ENCODE peak calls at places on chromosomes 3 and 15, in six cellular contexts. I is cardiac muscle cell, F is IMR-90, S is PC-3, J is WERI-Rb-1, R is trophoblast cell. X is an unnamed sample.

GRCh38 chr3:131174752-131175151 is 148.1 kb downstream of the NEK11 start:
- DNase-seq in I (peak), F (no peak), S (peak), J (no peak), R (peak), X (no peak)

GRCh38 chr15:98518823-98519561 is 129.3 kb upstream of the IGF1R start:
- DNase-seq in I (peak), F (peak), S (peak), J (peak), R (peak), X (no peak)

GRCh38 chr3:43522702-43523362 is 99.0 kb downstream of the ANO10 start:
- DNase-seq in I (peak), F (peak), S (peak), J (no peak), R (no peak), X (no peak)

GRCh38 chr3:134073583-134073945 is 43.8 kb upstream of the SLCO2A1 start:
- DNase-seq in I (no peak), F (no peak), S (no peak), J (no peak), R (no peak), X (no peak)

GRCh38 chr3:56862352-56863062 is 60.8 kb upstream of the ARHGEF3 start:
- DNase-seq in I (peak), F (peak), S (peak), J (no peak), R (no peak), X (peak)

GRCh38 chr15:45326280-45326679 is 52.1 kb downstream of the GATM start:
- DNase-seq in I (no peak), F (no peak), S (no peak), J (no peak), R (no peak), X (no peak)

GRCh38 chr3:102972350-102972749 is 537.5 kb downstream of the ZPLD1 start:
- DNase-seq in I (no peak), F (no peak), S (no peak), J (no peak), R (no peak), X (no peak)

GRCh38 chr15:63610209-63610841 is 13.1 kb downstream of the FBXL22 start:
- DNase-seq in I (peak), F (peak), S (peak), J (peak), R (peak), X (no peak)

GRCh38 chr3:174756200-174756829 is 102.8 kb upstream of the NAALADL2 start:
- DNase-seq in I (no peak), F (no peak), S (no peak), J (no peak), R (no peak), X (no peak)

GRCh38 chr15:74497584-74497983 is 36.6 kb upstream of the UBL7 start:
- DNase-seq in I (no peak), F (no peak), S (peak), J (no peak), R (peak), X (no peak)

GRCh38 chr3:16828815-16829214 is 55.9 kb upstream of the PLCL2 start:
- DNase-seq in I (peak), F (peak), S (peak), J (peak), R (peak), X (no peak)

GRCh38 chr3:99171815-99172214 is 270.3 kb upstream of the DCBLD2 start:
- DNase-seq in I (no peak), F (no peak), S (no peak), J (no peak), R (no peak), X (no peak)

GRCh38 chr3:177781686-177782161 is 584.4 kb upstream of the TBL1XR1 start:
- DNase-seq in I (peak), F (peak), S (no peak), J (no peak), R (no peak), X (peak)

GRCh38 chr15:40464595-40465185 is 6.1 kb upstream of the CHST14 start:
- DNase-seq in I (no peak), F (no peak), S (no peak), J (no peak), R (no peak), X (no peak)

GRCh38 chr3:177473903-177474302 is 276.6 kb upstream of the TBL1XR1 start:
- DNase-seq in I (no peak), F (no peak), S (no peak), J (no peak), R (no peak), X (no peak)

GRCh38 chr3:112321867-112322652 is 10.9 kb upstream of the CD200 start:
- DNase-seq in I (no peak), F (no peak), S (no peak), J (no peak), R (peak), X (no peak)

GRCh38 chr15:42150246-42150970 is 6.0 kb downstream of the PLA2G4F start:
- DNase-seq in I (no peak), F (no peak), S (no peak), J (no peak), R (no peak), X (peak)

GRCh38 chr3:111210003-111210699 is 138.5 kb downstream of the NECTIN3 start:
- DNase-seq in I (no peak), F (peak), S (peak), J (no peak), R (peak), X (no peak)

GRCh38 chr15:53962646-53963561 is 15.3 kb upstream of the UNC13C start:
- DNase-seq in I (peak), F (no peak), S (peak), J (peak), R (peak), X (no peak)

GRCh38 chr3:183275418-183275817 is 22.4 kb downstream of the B3GNT5 start:
- DNase-seq in I (peak), F (peak), S (peak), J (no peak), R (peak), X (no peak)

GRCh38 chr15:52256366-52256765 is 39.2 kb downstream of the MYO5C start:
- DNase-seq in I (peak), F (peak), S (peak), J (peak), R (peak), X (peak)

GRCh38 chr15:52255935-52256334 is 39.7 kb downstream of the MYO5C start:
- DNase-seq in I (no peak), F (no peak), S (no peak), J (peak), R (no peak), X (no peak)

GRCh38 chr15:52252781-52253180 is 42.8 kb downstream of the MYO5C start:
- DNase-seq in I (peak), F (peak), S (peak), J (no peak), R (peak), X (no peak)

GRCh38 chr15:52255008-52255407 is 40.6 kb downstream of the MYO5C start:
- DNase-seq in I (peak), F (peak), S (peak), J (no peak), R (no peak), X (no peak)

DNA sequence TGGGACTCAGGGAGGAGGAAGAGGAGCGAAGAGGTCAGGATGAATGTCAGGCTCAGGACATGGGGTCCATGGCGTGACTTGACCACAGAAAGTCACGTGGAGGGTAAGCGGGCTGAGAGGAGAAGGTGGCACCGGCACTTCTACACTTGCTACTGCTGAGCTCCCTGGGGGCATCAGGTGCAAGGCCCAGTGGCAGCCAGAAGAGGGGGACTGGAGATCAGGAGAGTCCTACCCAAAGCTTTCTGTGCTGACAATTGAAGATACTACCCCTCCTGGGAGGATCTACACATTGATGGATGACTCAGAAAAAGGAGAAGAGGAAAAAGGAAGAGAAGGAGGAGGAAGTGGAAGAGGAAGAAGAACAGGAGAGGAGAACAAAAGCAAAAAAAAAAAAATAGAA is 41.3 kb downstream of the MYO5C start:
- DNase-seq in I (no peak), F (no peak), S (peak), J (peak), R (no peak), X (no peak)
- H3K4me3 ChIP-seq in I (no peak), F (no peak), S (no peak), J (no peak), R (no peak), X (no peak)

DNA sequence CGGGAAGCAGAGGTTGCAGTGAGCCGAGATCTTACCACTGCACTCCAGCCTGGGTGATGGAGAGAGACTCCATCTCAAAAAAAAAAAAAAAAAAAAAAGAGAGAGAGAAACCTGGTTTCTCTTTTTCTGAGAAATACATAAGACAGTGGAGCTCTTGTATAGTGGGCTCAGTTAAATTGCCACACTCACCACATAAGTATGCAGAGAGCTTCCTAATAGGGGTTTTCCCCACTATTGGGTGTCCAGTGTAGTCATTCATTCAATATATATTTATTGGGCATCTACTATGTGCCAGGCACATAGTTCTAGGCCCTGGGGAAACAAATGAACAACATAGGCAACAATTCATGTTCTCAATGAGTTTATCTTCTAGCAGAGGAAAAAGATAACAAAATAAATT is 48.9 kb upstream of the FMN1 start:
- DNase-seq in I (no peak), F (peak), S (peak), J (no peak), R (peak), X (no peak)
- H3K27ac ChIP-seq in I (no peak), F (no peak), S (peak), J (no peak), R (peak), X (no peak)

GRCh38 chr15:57686657-57687056 is 19.9 kb upstream of the POLR2M start:
- DNase-seq in I (peak), F (no peak), S (no peak), J (no peak), R (no peak), X (no peak)
- H3K4me3 ChIP-seq in I (no peak), F (no peak), S (no peak), J (no peak), R (no peak), X (peak)

GRCh38 chr15:96332854-96333193 is 2.3 kb downstream of the NR2F2 start:
- DNase-seq in I (peak), F (no peak), S (peak), J (no peak), R (no peak), X (no peak)

GRCh38 chr15:96331942-96332853 is 1.7 kb downstream of the NR2F2 start:
- DNase-seq in I (peak), F (no peak), S (peak), J (no peak), R (peak), X (peak)

GRCh38 chr15:96334017-96334704 is 3.7 kb downstream of the NR2F2 start:
- DNase-seq in I (no peak), F (no peak), S (peak), J (no peak), R (no peak), X (peak)

GRCh38 chr15:96334705-96335428 is 4.4 kb downstream of the NR2F2 start:
- DNase-seq in I (no peak), F (no peak), S (peak), J (no peak), R (no peak), X (no peak)

GRCh38 chr15:96333194-96334016 is 2.9 kb downstream of the NR2F2 start:
- DNase-seq in I (peak), F (no peak), S (peak), J (no peak), R (peak), X (peak)
- H3K27ac ChIP-seq in I (no peak), F (peak), S (peak), J (no peak), R (peak), X (peak)

DNA sequence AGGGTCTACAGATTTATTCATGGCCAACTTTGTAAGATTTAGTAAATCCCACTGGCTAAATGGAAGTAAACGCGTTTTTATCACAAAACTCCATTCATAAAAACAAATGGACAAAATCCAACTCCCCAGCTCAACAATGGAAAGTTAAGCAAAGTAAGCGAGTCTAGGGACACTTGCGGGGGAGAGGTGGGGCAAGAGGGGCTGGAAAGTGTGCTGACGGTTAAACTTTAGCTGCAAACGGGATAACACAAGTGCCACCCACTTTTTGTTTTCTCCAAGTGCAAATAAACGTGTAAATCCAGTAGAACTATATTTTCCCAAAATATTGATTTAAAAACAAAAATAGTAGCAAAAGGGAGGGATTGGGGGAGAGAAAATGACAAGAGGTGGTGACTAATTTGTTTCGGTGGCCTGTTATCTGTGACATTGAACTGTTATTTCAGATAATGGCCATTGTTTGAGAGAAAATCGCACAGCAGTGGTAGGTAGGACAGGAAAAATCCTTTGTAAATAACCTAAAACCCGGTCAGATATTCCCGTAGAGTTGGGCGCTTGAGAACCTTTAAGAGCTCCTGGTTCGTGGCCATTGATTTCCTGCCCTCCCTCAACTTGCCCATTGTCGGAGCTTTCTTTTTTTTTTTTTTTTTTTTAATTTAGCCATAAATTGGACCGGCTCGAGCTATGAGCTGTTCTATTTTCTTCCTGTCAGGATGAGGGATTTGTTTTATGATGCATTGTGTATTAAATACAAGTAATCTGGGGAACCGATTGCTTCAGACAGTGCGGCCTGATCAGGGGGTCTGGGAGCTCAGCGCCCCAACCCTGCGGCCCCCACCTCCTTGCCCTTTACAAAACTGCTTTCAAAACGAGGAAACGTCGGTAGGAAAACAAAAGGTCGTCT is 514.8 kb downstream of the MECOM start:
- DNase-seq in I (peak), F (no peak), S (peak), J (no peak), R (no peak), X (no peak)
- H3K4me3 ChIP-seq in I (peak), F (peak), S (peak), J (peak), R (no peak), X (peak)

DNA sequence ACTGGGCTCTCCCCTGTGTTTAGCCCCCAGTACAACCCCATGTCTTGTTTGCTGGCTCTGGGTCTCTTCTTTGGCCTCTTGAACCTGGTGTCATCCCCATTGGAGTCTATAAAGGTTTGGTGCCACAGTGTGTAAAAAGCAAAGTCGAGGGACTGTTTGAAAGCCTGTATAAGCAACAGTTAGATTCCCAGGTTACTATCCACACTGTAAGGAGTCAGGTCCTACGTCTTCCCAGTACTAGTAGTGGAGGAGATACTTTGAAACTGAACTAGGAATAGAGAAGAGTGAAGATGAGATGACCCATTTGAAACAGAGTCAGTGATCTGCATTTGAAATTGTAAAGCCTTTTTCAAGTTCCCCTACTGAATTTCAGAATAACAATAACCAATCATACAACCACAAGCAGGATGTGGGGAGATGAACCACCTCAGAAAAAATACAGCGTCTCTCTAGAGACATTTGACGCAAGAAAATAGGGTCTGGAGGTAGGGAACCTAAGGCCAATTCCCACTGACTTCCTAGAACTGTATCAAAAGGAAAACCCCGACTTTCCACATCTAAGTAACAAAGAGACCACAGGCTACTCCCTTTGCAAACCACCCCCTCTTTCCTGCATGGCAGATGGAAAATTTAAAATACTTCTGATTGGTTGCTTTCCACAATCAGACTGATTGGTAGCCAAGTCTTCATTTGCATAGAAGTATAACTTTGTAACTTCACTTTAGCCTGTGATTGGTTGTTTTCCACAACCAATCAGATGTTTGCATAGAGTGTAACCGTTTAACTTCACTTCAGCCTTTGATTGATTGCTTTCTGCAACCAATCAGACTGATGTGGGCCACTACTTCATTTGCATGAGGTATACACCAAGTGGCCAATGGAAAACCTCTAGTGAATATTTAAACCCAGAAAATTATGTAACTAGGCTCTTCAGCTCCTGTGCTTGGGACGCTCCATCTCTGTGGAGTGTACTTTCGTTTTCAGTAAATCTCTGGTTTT is 49.9 kb upstream of the NEDD4 start:
- DNase-seq in I (no peak), F (no peak), S (no peak), J (no peak), R (no peak), X (no peak)
- H3K27ac ChIP-seq in I (no peak), F (no peak), S (no peak), J (no peak), R (peak), X (no peak)

GRCh38 chr15:91136386-91136923 is 36.4 kb downstream of the SV2B start:
- DNase-seq in I (no peak), F (no peak), S (no peak), J (no peak), R (no peak), X (no peak)
- H3K4me3 ChIP-seq in I (no peak), F (no peak), S (no peak), J (no peak), R (no peak), X (no peak)

DNA sequence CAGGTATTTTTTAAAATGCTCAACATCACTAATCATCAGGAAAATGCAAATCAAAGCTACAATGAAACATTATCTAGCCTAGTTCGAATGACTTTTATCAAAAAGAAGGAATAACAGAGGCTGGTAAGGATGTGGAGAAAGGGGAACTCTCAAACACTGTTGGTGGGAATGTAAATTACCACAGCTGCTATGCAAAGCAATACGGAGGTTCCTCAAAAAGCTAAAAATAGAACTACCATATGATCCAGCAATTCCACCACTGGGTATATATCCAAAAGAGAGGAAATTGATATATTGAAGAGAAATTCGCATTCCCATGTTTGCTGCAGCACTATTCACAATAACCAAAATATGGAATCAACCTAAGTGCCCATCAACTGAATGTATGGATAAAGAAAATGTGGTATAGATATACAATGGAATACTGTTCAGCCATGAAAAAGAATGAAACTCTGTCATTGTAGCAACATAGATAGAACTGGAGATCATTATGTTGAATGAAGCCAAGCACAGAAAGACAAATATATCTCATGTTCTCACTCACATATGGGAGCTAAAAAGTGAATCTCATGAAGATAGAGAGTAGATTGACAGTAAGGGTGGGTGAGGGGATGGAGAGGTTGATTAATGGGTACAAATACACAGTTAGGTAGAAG is 19.7 kb upstream of the CLN6 start:
- DNase-seq in I (no peak), F (no peak), S (no peak), J (no peak), R (no peak), X (no peak)
- H3K27ac ChIP-seq in I (no peak), F (no peak), S (no peak), J (no peak), R (no peak), X (no peak)

DNA sequence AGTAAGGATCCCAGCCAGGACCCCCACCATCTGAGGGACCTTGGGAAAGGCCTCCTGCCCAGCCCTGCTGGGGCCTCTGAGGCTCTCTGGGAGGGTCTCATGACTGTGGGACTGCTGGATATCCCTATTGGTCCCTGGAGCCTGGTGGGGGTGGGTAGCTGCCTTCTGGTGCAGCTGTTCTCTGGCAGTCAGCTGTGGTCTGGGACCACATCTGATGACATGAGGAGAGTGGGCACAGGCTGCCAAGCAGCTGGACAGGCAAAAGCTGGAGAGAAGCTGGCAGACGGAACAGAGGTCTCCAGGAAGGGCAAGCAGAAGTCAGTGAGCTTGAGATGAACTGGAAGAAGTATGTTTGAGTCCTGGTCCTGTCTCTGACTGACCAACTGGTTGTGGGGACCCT is 22.4 kb downstream of the PLEKHO2 start:
- DNase-seq in I (no peak), F (peak), S (no peak), J (no peak), R (no peak), X (no peak)
- H3K4me3 ChIP-seq in I (no peak), F (no peak), S (no peak), J (no peak), R (no peak), X (no peak)